ENCODE peak calls at places on chromosomes 7 and 10, in six cellular contexts. One of them, this sample, is unnamed.

GRCh38 chr10:114359041-114359952 is 45.0 kb downstream of the AFAP1L2 start:
- DNase-seq in left ventricle myocardium inferior: no peak
- DNase-seq in BJ: no peak
- DNase-seq in iPS-NIHi11: no peak
- DNase-seq in WERI-Rb-1: no peak
- DNase-seq in NCI-H1048: no peak
- DNase-seq in this sample: no peak

GRCh38 chr10:123149568-123150228 is 1.8 kb downstream of the HMX2 start:
- DNase-seq in iPS-NIHi11: no peak
- DNase-seq in NCI-H1048: no peak
- DNase-seq in BJ: no peak
- DNase-seq in left ventricle myocardium inferior: no peak
- DNase-seq in WERI-Rb-1: peak
- DNase-seq in this sample: no peak

GRCh38 chr10:78618050-78618449 is 450.7 kb upstream of the ZMIZ1 start:
- DNase-seq in left ventricle myocardium inferior: no peak
- DNase-seq in NCI-H1048: no peak
- DNase-seq in WERI-Rb-1: no peak
- DNase-seq in iPS-NIHi11: no peak
- DNase-seq in BJ: no peak
- DNase-seq in this sample: no peak

GRCh38 chr10:133199488-133199885 is 30.5 kb upstream of the UTF1 start:
- DNase-seq in iPS-NIHi11: no peak
- DNase-seq in left ventricle myocardium inferior: no peak
- DNase-seq in NCI-H1048: no peak
- DNase-seq in WERI-Rb-1: no peak
- DNase-seq in BJ: no peak
- DNase-seq in this sample: no peak

GRCh38 chr7:75889826-75890225 is 11.0 kb downstream of the RHBDD2 start:
- DNase-seq in iPS-NIHi11: no peak
- DNase-seq in BJ: no peak
- DNase-seq in NCI-H1048: no peak
- DNase-seq in left ventricle myocardium inferior: no peak
- DNase-seq in WERI-Rb-1: no peak
- DNase-seq in this sample: no peak

GRCh38 chr7:91140286-91140685 is 123.9 kb upstream of the FZD1 start:
- DNase-seq in BJ: no peak
- DNase-seq in left ventricle myocardium inferior: no peak
- DNase-seq in WERI-Rb-1: no peak
- DNase-seq in iPS-NIHi11: no peak
- DNase-seq in NCI-H1048: no peak
- DNase-seq in this sample: no peak

GRCh38 chr7:44973610-44974401 is 5.0 kb downstream of the MYO1G start:
- DNase-seq in left ventricle myocardium inferior: peak
- DNase-seq in iPS-NIHi11: no peak
- DNase-seq in NCI-H1048: no peak
- DNase-seq in WERI-Rb-1: peak
- DNase-seq in BJ: no peak
- DNase-seq in this sample: peak

GRCh38 chr7:139116999-139117398 is 7.5 kb upstream of the ZC3HAV1 start:
- DNase-seq in left ventricle myocardium inferior: no peak
- DNase-seq in iPS-NIHi11: no peak
- DNase-seq in WERI-Rb-1: no peak
- DNase-seq in BJ: no peak
- DNase-seq in NCI-H1048: no peak
- DNase-seq in this sample: no peak

GRCh38 chr7:38310601-38311057 is 37.2 kb upstream of the TARP start:
- DNase-seq in BJ: no peak
- DNase-seq in NCI-H1048: no peak
- DNase-seq in left ventricle myocardium inferior: peak
- DNase-seq in WERI-Rb-1: no peak
- DNase-seq in iPS-NIHi11: no peak
- DNase-seq in this sample: no peak

GRCh38 chr7:141012044-141012685 is 2.6 kb downstream of the MRPS33 start:
- DNase-seq in BJ: no peak
- DNase-seq in WERI-Rb-1: peak
- DNase-seq in NCI-H1048: no peak
- DNase-seq in iPS-NIHi11: peak
- DNase-seq in left ventricle myocardium inferior: peak
- DNase-seq in this sample: peak

GRCh38 chr7:111532625-111533024 is 29.7 kb downstream of the IMMP2L start:
- DNase-seq in WERI-Rb-1: no peak
- DNase-seq in BJ: no peak
- DNase-seq in iPS-NIHi11: no peak
- DNase-seq in left ventricle myocardium inferior: peak
- DNase-seq in NCI-H1048: no peak
- DNase-seq in this sample: no peak

GRCh38 chr7:151413241-151413640 is 3.4 kb upstream of the WDR86 start:
- DNase-seq in BJ: no peak
- DNase-seq in NCI-H1048: no peak
- DNase-seq in left ventricle myocardium inferior: no peak
- DNase-seq in WERI-Rb-1: no peak
- DNase-seq in iPS-NIHi11: no peak
- DNase-seq in this sample: no peak

GRCh38 chr7:25132430-25132829 is 7.4 kb upstream of the CYCS start:
- DNase-seq in WERI-Rb-1: no peak
- DNase-seq in left ventricle myocardium inferior: no peak
- DNase-seq in iPS-NIHi11: no peak
- DNase-seq in BJ: no peak
- DNase-seq in NCI-H1048: no peak
- DNase-seq in this sample: no peak

GRCh38 chr10:80158598-80159127 is 26.1 kb downstream of the PLAC9 start:
- DNase-seq in iPS-NIHi11: peak
- DNase-seq in BJ: peak
- DNase-seq in WERI-Rb-1: no peak
- DNase-seq in NCI-H1048: no peak
- DNase-seq in left ventricle myocardium inferior: peak
- DNase-seq in this sample: peak

GRCh38 chr7:20298486-20298901 is 32.2 kb upstream of the ITGB8 start:
- DNase-seq in NCI-H1048: no peak
- DNase-seq in left ventricle myocardium inferior: no peak
- DNase-seq in BJ: no peak
- DNase-seq in WERI-Rb-1: no peak
- DNase-seq in iPS-NIHi11: no peak
- DNase-seq in this sample: no peak

GRCh38 chr10:119254355-119254754 is 47.0 kb downstream of the GRK5 start:
- DNase-seq in BJ: no peak
- DNase-seq in NCI-H1048: no peak
- DNase-seq in WERI-Rb-1: no peak
- DNase-seq in iPS-NIHi11: no peak
- DNase-seq in left ventricle myocardium inferior: no peak
- DNase-seq in this sample: no peak

GRCh38 chr10:81309041-81309552 is 565.9 kb upstream of the NRG3 start:
- DNase-seq in iPS-NIHi11: no peak
- DNase-seq in left ventricle myocardium inferior: no peak
- DNase-seq in WERI-Rb-1: no peak
- DNase-seq in NCI-H1048: no peak
- DNase-seq in BJ: no peak
- DNase-seq in this sample: no peak

GRCh38 chr7:32164341-32164996 is 94.3 kb upstream of the PDE1C start:
- DNase-seq in BJ: no peak
- DNase-seq in iPS-NIHi11: peak
- DNase-seq in left ventricle myocardium inferior: no peak
- DNase-seq in WERI-Rb-1: peak
- DNase-seq in NCI-H1048: peak
- DNase-seq in this sample: no peak

GRCh38 chr10:13871087-13871486 is 284.3 kb downstream of the PRPF18 start:
- DNase-seq in WERI-Rb-1: no peak
- DNase-seq in left ventricle myocardium inferior: no peak
- DNase-seq in NCI-H1048: no peak
- DNase-seq in BJ: no peak
- DNase-seq in iPS-NIHi11: no peak
- DNase-seq in this sample: no peak

GRCh38 chr7:143882020-143882610 is 19.9 kb downstream of the TCAF1 start:
- DNase-seq in WERI-Rb-1: peak
- DNase-seq in BJ: no peak
- DNase-seq in iPS-NIHi11: peak
- DNase-seq in NCI-H1048: no peak
- DNase-seq in left ventricle myocardium inferior: peak
- DNase-seq in this sample: no peak

GRCh38 chr10:13102002-13102794 is 2.2 kb downstream of the OPTN start:
- DNase-seq in iPS-NIHi11: no peak
- DNase-seq in left ventricle myocardium inferior: no peak
- DNase-seq in WERI-Rb-1: no peak
- DNase-seq in BJ: no peak
- DNase-seq in NCI-H1048: no peak
- DNase-seq in this sample: peak

GRCh38 chr10:84632866-84633265 is 304.5 kb downstream of the CCSER2 start:
- DNase-seq in left ventricle myocardium inferior: no peak
- DNase-seq in iPS-NIHi11: no peak
- DNase-seq in NCI-H1048: no peak
- DNase-seq in BJ: no peak
- DNase-seq in WERI-Rb-1: no peak
- DNase-seq in this sample: no peak

GRCh38 chr10:113474756-113475155 is 78.1 kb upstream of the HABP2 start:
- DNase-seq in left ventricle myocardium inferior: no peak
- DNase-seq in WERI-Rb-1: no peak
- DNase-seq in BJ: no peak
- DNase-seq in NCI-H1048: no peak
- DNase-seq in iPS-NIHi11: no peak
- DNase-seq in this sample: no peak

GRCh38 chr10:4331150-4331549 is 494.9 kb upstream of the AKR1E2 start:
- DNase-seq in WERI-Rb-1: no peak
- DNase-seq in iPS-NIHi11: no peak
- DNase-seq in NCI-H1048: peak
- DNase-seq in BJ: no peak
- DNase-seq in left ventricle myocardium inferior: no peak
- DNase-seq in this sample: no peak

GRCh38 chr7:150377116-150377979 is 1.8 kb upstream of the ZNF775 start:
- DNase-seq in iPS-NIHi11: no peak
- DNase-seq in NCI-H1048: no peak
- DNase-seq in left ventricle myocardium inferior: no peak
- DNase-seq in WERI-Rb-1: no peak
- DNase-seq in BJ: no peak
- DNase-seq in this sample: no peak

GRCh38 chr7:47435889-47436312 is 146.0 kb downstream of the TNS3 start:
- DNase-seq in NCI-H1048: no peak
- DNase-seq in left ventricle myocardium inferior: peak
- DNase-seq in WERI-Rb-1: peak
- DNase-seq in iPS-NIHi11: peak
- DNase-seq in BJ: peak
- DNase-seq in this sample: peak

GRCh38 chr7:80781561-80781979 is 137.3 kb downstream of the SEMA3C start:
- DNase-seq in BJ: peak
- DNase-seq in iPS-NIHi11: peak
- DNase-seq in NCI-H1048: no peak
- DNase-seq in WERI-Rb-1: no peak
- DNase-seq in left ventricle myocardium inferior: peak
- DNase-seq in this sample: peak

GRCh38 chr7:77425151-77426051 is 9.3 kb upstream of the GSAP start:
- DNase-seq in iPS-NIHi11: peak
- DNase-seq in left ventricle myocardium inferior: no peak
- DNase-seq in NCI-H1048: no peak
- DNase-seq in BJ: peak
- DNase-seq in WERI-Rb-1: no peak
- DNase-seq in this sample: no peak

GRCh38 chr7:50119815-50120637 is 27.0 kb upstream of the ZPBP start:
- DNase-seq in left ventricle myocardium inferior: no peak
- DNase-seq in NCI-H1048: no peak
- DNase-seq in iPS-NIHi11: peak
- DNase-seq in WERI-Rb-1: peak
- DNase-seq in BJ: no peak
- DNase-seq in this sample: no peak

GRCh38 chr7:73597978-73598782 is 19.8 kb upstream of the TBL2 start:
- DNase-seq in iPS-NIHi11: no peak
- DNase-seq in NCI-H1048: no peak
- DNase-seq in left ventricle myocardium inferior: no peak
- DNase-seq in WERI-Rb-1: no peak
- DNase-seq in BJ: no peak
- DNase-seq in this sample: no peak

GRCh38 chr7:142349670-142350405 is 92.0 kb upstream of the PRSS58 start:
- DNase-seq in BJ: no peak
- DNase-seq in NCI-H1048: no peak
- DNase-seq in iPS-NIHi11: no peak
- DNase-seq in WERI-Rb-1: no peak
- DNase-seq in left ventricle myocardium inferior: no peak
- DNase-seq in this sample: no peak